ENCODE peak calls at places on chromosomes 13 and 19, in four cellular contexts. One of them, this sample, is unnamed.

GRCh38 chr19:16226878-16227836 is 29.4 kb downstream of the AP1M1 start:
- DNase-seq in fibroblast of lung: no peak
- DNase-seq in psoas muscle: peak; percentile 47
- DNase-seq in activated T-cell treated with anti-CD3 and anti-CD28 coated beads, Interleukin-2, amount 50 U/mL, for 4 hours: no peak
- DNase-seq in this sample: peak; percentile 33

GRCh38 chr19:355134-355533 is 10.5 kb upstream of the MIER2 start:
- DNase-seq in psoas muscle: no peak
- DNase-seq in fibroblast of lung: no peak
- DNase-seq in activated T-cell treated with anti-CD3 and anti-CD28 coated beads, Interleukin-2, amount 50 U/mL, for 4 hours: no peak
- DNase-seq in this sample: no peak

GRCh38 chr19:18488838-18489626 is 32.8 kb downstream of the ELL start:
- DNase-seq in psoas muscle: peak; percentile 74
- DNase-seq in activated T-cell treated with anti-CD3 and anti-CD28 coated beads, Interleukin-2, amount 50 U/mL, for 4 hours: no peak
- DNase-seq in fibroblast of lung: no peak
- DNase-seq in this sample: peak; percentile 94

GRCh38 chr13:67366533-67366932 is 136.4 kb upstream of the PCDH9 start:
- DNase-seq in fibroblast of lung: peak; percentile 14
- DNase-seq in psoas muscle: no peak
- DNase-seq in activated T-cell treated with anti-CD3 and anti-CD28 coated beads, Interleukin-2, amount 50 U/mL, for 4 hours: no peak
- DNase-seq in this sample: no peak

GRCh38 chr13:92989301-92989700 is 237.3 kb upstream of the GPC6 start:
- DNase-seq in activated T-cell treated with anti-CD3 and anti-CD28 coated beads, Interleukin-2, amount 50 U/mL, for 4 hours: no peak
- DNase-seq in fibroblast of lung: peak; percentile 85
- DNase-seq in psoas muscle: no peak
- DNase-seq in this sample: no peak

GRCh38 chr13:47708386-47708785 is 292.7 kb downstream of the SUCLA2 start:
- DNase-seq in fibroblast of lung: peak; percentile 49
- DNase-seq in activated T-cell treated with anti-CD3 and anti-CD28 coated beads, Interleukin-2, amount 50 U/mL, for 4 hours: no peak
- DNase-seq in psoas muscle: no peak
- DNase-seq in this sample: no peak

GRCh38 chr13:80841346-80841882 is 500.5 kb upstream of the SPRY2 start:
- DNase-seq in activated T-cell treated with anti-CD3 and anti-CD28 coated beads, Interleukin-2, amount 50 U/mL, for 4 hours: no peak
- DNase-seq in fibroblast of lung: no peak
- DNase-seq in psoas muscle: no peak
- DNase-seq in this sample: no peak

GRCh38 chr13:34108396-34108795 is 290.4 kb downstream of the RFC3 start:
- DNase-seq in psoas muscle: no peak
- DNase-seq in activated T-cell treated with anti-CD3 and anti-CD28 coated beads, Interleukin-2, amount 50 U/mL, for 4 hours: no peak
- DNase-seq in fibroblast of lung: peak; percentile 58
- DNase-seq in this sample: no peak

GRCh38 chr13:53920916-53921315 is 892.3 kb downstream of the OLFM4 start:
- DNase-seq in fibroblast of lung: no peak
- DNase-seq in activated T-cell treated with anti-CD3 and anti-CD28 coated beads, Interleukin-2, amount 50 U/mL, for 4 hours: no peak
- DNase-seq in psoas muscle: no peak
- DNase-seq in this sample: no peak

GRCh38 chr19:10544242-10544752 is 593 bp downstream of the ATG4D start:
- DNase-seq in fibroblast of lung: no peak
- DNase-seq in activated T-cell treated with anti-CD3 and anti-CD28 coated beads, Interleukin-2, amount 50 U/mL, for 4 hours: no peak
- DNase-seq in psoas muscle: no peak
- DNase-seq in this sample: peak; percentile 80